ENCODE peak calls at places on chromosomes 6 and 20, in seven cellular contexts. Y, J, M, H, E, O and C are unnamed samples. For H3K4me1, the result is how much of the 10 kb centered on the place peaks cover.

GRCh38 chr6:77512554-77512953 is 49.3 kb upstream of the HTR1B start:
- DNase-seq in E (no peak), M (no peak), H (no peak), Y (no peak), O (no peak), J (no peak), C (no peak)

GRCh38 chr6:132096996-132097395 is 145.8 kb upstream of the CCN2 start:
- DNase-seq in H (no peak), E (no peak), J (no peak), O (no peak), M (no peak), Y (no peak), C (no peak)

GRCh38 chr6:296151-297122 is 4.2 kb downstream of the DUSP22 start:
- DNase-seq in O (peak), J (no peak), M (no peak), H (no peak), E (no peak), Y (no peak), C (peak)

GRCh38 chr6:40779399-40779798 is 192.2 kb upstream of the LRFN2 start:
- DNase-seq in H (peak), E (no peak), O (no peak), Y (no peak), M (no peak), J (peak), C (no peak)

GRCh38 chr6:159427335-159427734 is 258.1 kb downstream of the FNDC1 start:
- DNase-seq in M (no peak), J (no peak), Y (no peak), O (no peak), E (no peak), H (no peak), C (no peak)

GRCh38 chr6:34300332-34300751 is 51.5 kb upstream of the SMIM29 start:
- DNase-seq in Y (no peak), E (no peak), J (no peak), M (no peak), O (no peak), H (no peak), C (no peak)

GRCh38 chr6:44511126-44511525 is 123.6 kb downstream of the CDC5L start:
- DNase-seq in Y (no peak), J (no peak), E (no peak), O (no peak), M (no peak), H (no peak), C (no peak)

GRCh38 chr20:63114006-63114692 is 101.8 kb downstream of the YTHDF1 start:
- DNase-seq in E (no peak), M (no peak), J (no peak), O (peak), H (no peak), Y (no peak), C (no peak)

GRCh38 chr6:25629202-25629584 is 22.8 kb upstream of the SCGN start:
- DNase-seq in O (no peak), J (no peak), Y (no peak), E (no peak), H (no peak), M (no peak), C (no peak)

GRCh38 chr6:4055420-4056041 is 23.4 kb downstream of the FAM217A start:
- DNase-seq in E (peak), H (peak), O (no peak), J (peak), M (no peak), Y (no peak), C (peak)

GRCh38 chr6:11492444-11493300 is 44.9 kb upstream of the TMEM170B start:
- DNase-seq in Y (no peak), M (no peak), O (no peak), E (no peak), H (no peak), J (no peak), C (no peak)

GRCh38 chr6:37134622-37135191 is 35.2 kb upstream of the PIM1 start:
- DNase-seq in J (peak), M (no peak), O (no peak), E (no peak), H (peak), Y (peak), C (peak)

GRCh38 chr6:31690231-31691077 is 9.6 kb upstream of the LY6G5C start:
- DNase-seq in E (no peak), O (no peak), M (no peak), Y (no peak), J (no peak), H (no peak), C (no peak)

GRCh38 chr6:26017567-26017966 is 55.0 kb downstream of the TRIM38 start:
- DNase-seq in M (peak), J (no peak), H (no peak), Y (peak), E (peak), O (peak), C (peak)

GRCh38 chr20:33281550-33282146 is 1.4 kb upstream of the BPIFB1 start:
- DNase-seq in H (no peak), J (no peak), O (no peak), M (no peak), E (no peak), Y (no peak), C (no peak)

GRCh38 chr6:131519670-131520436 is 53.2 kb upstream of the ARG1 start:
- DNase-seq in O (no peak), Y (no peak), H (no peak), E (peak), M (no peak), J (peak), C (peak)

GRCh38 chr6:19737968-19738367 is 99.2 kb upstream of the ID4 start:
- DNase-seq in H (no peak), J (no peak), M (no peak), O (no peak), E (no peak), Y (no peak), C (no peak)

GRCh38 chr6:166435574-166435973 is 52.8 kb upstream of the MPC1 start:
- DNase-seq in J (no peak), E (no peak), M (no peak), Y (no peak), H (peak), O (no peak), C (no peak)

GRCh38 chr20:44014807-44015732 is 100.4 kb downstream of the TOX2 start:
- DNase-seq in O (no peak), J (no peak), E (no peak), M (no peak), Y (peak), H (no peak), C (no peak)

GRCh38 chr20:18138639-18139583 is 1.2 kb downstream of the KAT14 start:
- DNase-seq in H (no peak), M (no peak), O (no peak), Y (no peak), J (no peak), E (no peak), C (no peak)

GRCh38 chr20:18138266-18138582 is 561 bp downstream of the KAT14 start:
- DNase-seq in Y (no peak), O (no peak), H (no peak), E (no peak), M (no peak), J (no peak), C (no peak)

GRCh38 chr20:18139832-18140231 is 2.2 kb downstream of the KAT14 start:
- DNase-seq in O (no peak), E (no peak), M (no peak), J (no peak), Y (no peak), H (no peak), C (no peak)

GRCh38 chr20:18133962-18134361 is 3.7 kb upstream of the KAT14 start:
- DNase-seq in J (no peak), H (no peak), O (no peak), M (no peak), Y (no peak), E (peak), C (no peak)

DNA sequence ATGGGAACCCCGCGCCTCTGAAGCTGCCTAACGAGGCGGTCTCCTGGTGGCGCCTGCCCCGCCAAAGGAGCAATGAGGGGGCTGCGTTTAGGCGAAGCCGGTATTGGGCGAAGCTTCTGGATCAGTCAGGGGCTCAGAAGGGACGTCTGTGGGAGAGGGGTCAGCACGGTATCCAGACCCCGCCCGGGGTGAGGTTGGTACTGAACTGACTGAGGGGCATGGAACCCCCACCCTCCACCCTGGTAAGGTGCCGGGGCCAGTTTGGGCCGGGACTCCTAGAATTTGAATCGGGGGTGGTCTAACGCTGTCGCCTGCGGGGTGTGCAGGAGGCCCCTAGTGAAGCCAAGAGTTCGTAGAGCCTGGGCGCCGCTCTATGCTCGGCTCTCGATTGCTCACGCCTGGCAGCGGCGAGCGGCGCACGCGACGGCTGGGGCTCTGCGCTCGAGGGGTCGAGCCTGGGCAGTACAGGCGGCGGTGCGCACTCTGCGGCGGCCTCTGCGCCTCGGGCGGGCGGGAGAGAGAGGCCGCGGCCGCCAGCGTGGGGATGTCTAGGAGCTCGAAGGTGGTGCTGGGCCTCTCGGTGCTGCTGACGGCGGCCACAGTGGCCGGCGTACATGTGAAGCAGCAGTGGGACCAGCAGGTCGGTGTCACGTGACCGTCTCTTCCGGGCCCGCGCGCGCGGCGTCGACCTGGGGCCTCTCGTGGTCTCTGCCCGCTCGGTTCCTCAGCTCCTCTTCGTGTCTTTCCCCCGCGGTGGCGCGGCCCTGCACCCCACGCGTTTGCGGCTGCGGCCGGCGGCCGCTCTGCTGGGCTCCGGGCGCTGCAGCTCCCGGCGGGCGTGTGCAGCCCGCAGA is at the start of the genes KAT14 and PET117:
- DNase-seq in H (peak), E (peak), Y (peak), J (peak), O (peak), M (peak), C (peak)
- TF ChIP-seq POLR2A in H (peak), E (peak), Y (no peak), J (peak), O (peak), M (peak), C (peak)

GRCh38 chr20:3894796-3895195 is 5.6 kb downstream of the PANK2 start:
- DNase-seq in E (no peak), Y (no peak), M (no peak), O (no peak), J (no peak), H (no peak), C (no peak)
- H3K4me1 ChIP-seq in E (under half), Y (under half), M (under half), O (half or more), J (half or more), H (half or more), C (under half)

GRCh38 chr6:2653369-2654032 is 97.2 kb downstream of the MYLK4 start:
- DNase-seq in J (no peak), H (no peak), E (no peak), M (no peak), Y (no peak), O (no peak), C (no peak)

GRCh38 chr6:2651536-2651935 is 99.2 kb downstream of the MYLK4 start:
- DNase-seq in M (no peak), H (no peak), Y (no peak), O (no peak), J (no peak), E (no peak), C (no peak)

GRCh38 chr6:2656460-2657064 is 94.2 kb downstream of the MYLK4 start:
- DNase-seq in H (no peak), E (no peak), O (no peak), Y (no peak), J (no peak), M (no peak), C (no peak)

GRCh38 chr6:2655844-2656433 is 94.8 kb downstream of the MYLK4 start:
- DNase-seq in J (no peak), H (no peak), M (no peak), E (no peak), Y (no peak), O (no peak), C (no peak)

DNA sequence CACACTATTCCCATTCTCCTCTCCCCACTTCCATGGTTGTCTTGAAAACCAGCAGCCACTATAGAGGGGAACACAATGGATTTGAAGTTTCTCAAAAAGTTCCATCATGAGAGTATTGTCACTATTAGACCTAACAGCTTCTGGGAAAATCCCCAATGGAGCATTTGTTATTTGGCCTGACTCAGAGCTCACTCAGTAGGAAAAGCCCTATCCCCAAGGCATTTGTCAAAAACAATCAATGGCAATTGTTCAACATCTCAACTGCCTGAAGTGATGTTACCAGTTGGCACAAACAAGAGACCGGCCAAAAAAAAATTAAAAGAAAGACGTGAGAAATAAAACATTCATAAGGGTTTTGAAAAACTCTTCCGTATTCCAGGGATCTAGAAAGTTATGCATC is 98.8 kb downstream of the MYLK4 start:
- DNase-seq in J (no peak), Y (no peak), H (no peak), M (no peak), O (no peak), E (no peak), C (no peak)
- TF ChIP-seq POLR2A in J (no peak), Y (no peak), H (no peak), M (no peak), O (no peak), E (no peak), C (no peak)

GRCh38 chr6:28893172-28893799 is 30.5 kb downstream of the TRIM27 start:
- DNase-seq in E (no peak), Y (no peak), O (no peak), J (no peak), H (no peak), M (no peak), C (no peak)

GRCh38 chr6:28900577-28901266 is 23.1 kb downstream of the TRIM27 start:
- DNase-seq in E (no peak), O (no peak), Y (no peak), M (no peak), J (no peak), H (no peak), C (no peak)

GRCh38 chr6:28895131-28895812 is 28.5 kb downstream of the TRIM27 start:
- DNase-seq in H (peak), O (peak), J (peak), M (peak), E (peak), Y (peak), C (peak)

GRCh38 chr6:28898710-28898965 is 25.1 kb downstream of the TRIM27 start:
- DNase-seq in E (no peak), O (no peak), J (no peak), M (no peak), Y (no peak), H (no peak), C (no peak)

GRCh38 chr6:28896505-28897392 is 27.0 kb downstream of the TRIM27 start:
- DNase-seq in O (peak), H (peak), Y (peak), J (peak), M (peak), E (peak), C (peak)
- H3K4me1 ChIP-seq in O (under half), H (under half), Y (under half), J (under half), M (under half), E (under half), C (under half)

DNA sequence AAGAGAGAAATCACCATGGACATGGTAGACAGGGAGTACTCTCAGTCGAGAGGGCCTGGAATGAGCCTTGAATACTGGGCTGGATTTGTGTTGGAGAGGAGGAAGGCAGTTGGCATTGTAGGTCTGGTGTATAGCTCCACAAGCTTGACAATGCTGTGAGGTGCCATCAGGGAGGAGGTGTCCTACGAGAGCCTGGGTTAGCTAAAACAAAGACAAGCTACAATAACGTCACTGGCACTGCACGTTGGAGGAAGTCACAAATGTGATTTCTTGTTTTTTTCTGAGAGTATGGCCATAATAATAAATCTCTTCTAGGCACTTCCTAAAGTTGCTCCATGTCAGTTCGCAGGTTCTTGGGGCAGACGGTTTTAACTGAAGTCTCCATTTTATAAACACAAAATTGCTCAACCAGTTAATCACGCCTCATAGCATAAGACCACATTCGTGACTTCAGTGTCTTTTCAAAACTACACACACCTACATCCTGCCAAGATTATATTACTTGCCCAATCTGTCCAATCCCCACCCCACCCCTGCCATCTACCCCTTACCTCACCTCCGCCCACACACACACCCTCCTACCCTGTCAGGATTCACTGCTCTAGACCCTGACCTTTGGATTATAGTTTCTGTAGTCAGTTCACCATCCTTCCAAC is 4.4 kb upstream of the HLA-DMB start:
- DNase-seq in O (peak), E (no peak), Y (no peak), J (no peak), H (no peak), M (no peak), C (no peak)
- TF ChIP-seq POLR2A in O (no peak), E (no peak), Y (no peak), J (no peak), H (no peak), M (no peak), C (no peak)

GRCh38 chr6:33123732-33124524 is 48.1 kb downstream of the HLA-DPB1 start:
- DNase-seq in E (no peak), H (no peak), O (no peak), Y (no peak), M (no peak), J (peak), C (no peak)

GRCh38 chr6:33124947-33125346 is 49.2 kb downstream of the HLA-DPB1 start:
- DNase-seq in E (no peak), J (no peak), H (no peak), O (no peak), Y (no peak), M (no peak), C (no peak)

GRCh38 chr6:33123181-33123580 is 47.4 kb downstream of the HLA-DPB1 start:
- DNase-seq in H (no peak), M (no peak), O (no peak), J (no peak), E (no peak), Y (no peak), C (no peak)

GRCh38 chr6:33126101-33126714 is 50.4 kb downstream of the HLA-DPB1 start:
- DNase-seq in E (peak), J (peak), O (peak), Y (peak), M (peak), H (peak), C (peak)

GRCh38 chr6:33124525-33124901 is 48.7 kb downstream of the HLA-DPB1 start:
- DNase-seq in H (no peak), J (no peak), O (no peak), E (no peak), M (no peak), Y (no peak), C (no peak)
- H3K4me1 ChIP-seq in H (under half), J (under half), O (under half), E (under half), M (under half), Y (under half), C (under half)

GRCh38 chr6:156647440-156647839 is 129.7 kb upstream of the ARID1B start:
- DNase-seq in H (no peak), E (no peak), Y (no peak), J (no peak), O (no peak), M (no peak), C (no peak)
- TF ChIP-seq POLR2A in H (no peak), E (no peak), Y (no peak), J (no peak), O (no peak), M (no peak), C (no peak)